ENCODE peak calls at places on chromosome 3, in eight cellular contexts. H, K, G, N, O, Y, J and U are unnamed samples.

GRCh38 chr3:194102436-194102835 is 33.5 kb upstream of the HES1 start:
- DNase-seq in K (no peak), O (no peak), J (no peak), Y (peak), H (no peak), N (no peak), G (no peak), U (no peak)

GRCh38 chr3:123290962-123291361 is 89.2 kb downstream of the SEC22A start:
- DNase-seq in N (no peak), K (no peak), G (no peak), H (no peak), J (no peak), Y (no peak), O (no peak), U (no peak)

GRCh38 chr3:136277115-136277514 is 27.0 kb downstream of the PCCB start:
- DNase-seq in K (no peak), O (no peak), G (no peak), H (no peak), Y (no peak), J (no peak), N (no peak), U (no peak)

GRCh38 chr3:38374221-38374620 is 27.6 kb downstream of the XYLB start:
- DNase-seq in G (no peak), J (no peak), H (no peak), N (no peak), K (no peak), O (no peak), Y (no peak), U (peak)

GRCh38 chr3:71444028-71444860 is 139.3 kb downstream of the FOXP1 start:
- DNase-seq in H (peak), G (peak), O (peak), N (no peak), K (no peak), Y (peak), J (peak), U (no peak)

GRCh38 chr3:165939141-165939540 is 101.9 kb upstream of the BCHE start:
- DNase-seq in N (no peak), Y (no peak), G (no peak), H (no peak), O (no peak), K (no peak), J (no peak), U (no peak)

GRCh38 chr3:184178522-184179138 is 4.0 kb downstream of the AP2M1 start:
- DNase-seq in K (no peak), J (no peak), Y (no peak), O (no peak), N (no peak), H (no peak), G (no peak), U (no peak)

GRCh38 chr3:27380433-27381357 is 11.5 kb upstream of the NEK10 start:
- DNase-seq in H (no peak), J (no peak), Y (no peak), K (no peak), N (no peak), O (no peak), G (no peak), U (no peak)

GRCh38 chr3:27134165-27134796 is 234.9 kb downstream of the NEK10 start:
- DNase-seq in N (peak), H (peak), J (no peak), O (peak), K (peak), Y (peak), G (peak), U (peak)

GRCh38 chr3:129429080-129429451 is 630 bp upstream of the EFCAB12 start:
- DNase-seq in J (no peak), G (no peak), K (no peak), O (no peak), N (no peak), Y (no peak), H (no peak), U (no peak)

GRCh38 chr3:125023833-125024560 is 31.8 kb downstream of the HEG1 start:
- DNase-seq in G (no peak), N (no peak), J (no peak), O (no peak), Y (no peak), K (no peak), H (no peak), U (no peak)

GRCh38 chr3:120258009-120258408 is 27.0 kb downstream of the GPR156 start:
- DNase-seq in H (no peak), J (no peak), Y (no peak), N (no peak), G (no peak), O (no peak), K (no peak), U (no peak)

GRCh38 chr3:107249132-107249531 is 128.1 kb upstream of the CCDC54 start:
- DNase-seq in O (no peak), J (no peak), G (no peak), Y (no peak), N (no peak), K (no peak), H (no peak), U (no peak)

GRCh38 chr3:148718982-148719862 is 21.5 kb downstream of the AGTR1 start:
- DNase-seq in O (no peak), J (no peak), G (no peak), H (no peak), K (no peak), N (no peak), Y (no peak), U (no peak)

GRCh38 chr3:5476403-5476802 is 288.9 kb downstream of the EDEM1 start:
- DNase-seq in G (no peak), Y (no peak), H (no peak), O (no peak), N (no peak), J (no peak), K (no peak), U (no peak)

GRCh38 chr3:187673012-187673411 is 2.8 kb upstream of the SST start:
- DNase-seq in K (no peak), G (peak), O (no peak), Y (no peak), N (no peak), H (no peak), J (no peak), U (no peak)

GRCh38 chr3:139935866-139936817 is 1.2 kb downstream of the CLSTN2 start:
- DNase-seq in O (no peak), Y (peak), N (peak), K (peak), H (peak), G (peak), J (peak), U (no peak)

GRCh38 chr3:57659810-57660439 is 33.0 kb downstream of the DENND6A start:
- DNase-seq in N (no peak), K (no peak), J (no peak), G (no peak), O (no peak), Y (no peak), H (no peak), U (no peak)

GRCh38 chr3:27859821-27860220 is 137.7 kb upstream of the EOMES start:
- DNase-seq in N (no peak), Y (no peak), J (no peak), G (no peak), H (no peak), K (no peak), O (no peak), U (no peak)

GRCh38 chr3:119184808-119185690 is 11.7 kb downstream of the UPK1B start:
- DNase-seq in O (no peak), Y (no peak), H (no peak), G (peak), K (no peak), J (no peak), N (no peak), U (no peak)

GRCh38 chr3:61714225-61714624 is 152.9 kb downstream of the PTPRG start:
- DNase-seq in O (no peak), K (no peak), N (no peak), Y (no peak), J (no peak), G (no peak), H (no peak), U (no peak)

GRCh38 chr3:177930771-177931170 is 605.5 kb upstream of the KCNMB2 start:
- DNase-seq in N (no peak), K (no peak), J (no peak), G (no peak), Y (no peak), O (no peak), H (no peak), U (no peak)

GRCh38 chr3:45611619-45612018 is 17.1 kb downstream of the LIMD1 start:
- DNase-seq in O (no peak), N (no peak), K (no peak), H (no peak), J (peak), Y (no peak), G (no peak), U (no peak)

GRCh38 chr3:103393395-103394186 is 958.8 kb downstream of the ZPLD1 start:
- DNase-seq in N (no peak), H (no peak), J (no peak), O (no peak), K (no peak), Y (no peak), G (peak), U (no peak)

GRCh38 chr3:139260041-139260486 is 83.8 kb upstream of the MRPS22 start:
- DNase-seq in O (no peak), J (no peak), K (no peak), G (no peak), H (no peak), N (no peak), Y (no peak), U (no peak)

GRCh38 chr3:89619263-89619662 is 511.8 kb downstream of the EPHA3 start:
- DNase-seq in N (no peak), H (no peak), G (no peak), K (no peak), O (no peak), J (no peak), Y (no peak), U (no peak)

GRCh38 chr3:42270561-42270960 is 4.6 kb upstream of the CCK start:
- DNase-seq in K (no peak), N (no peak), O (no peak), G (no peak), Y (no peak), H (no peak), J (no peak), U (no peak)

GRCh38 chr3:64612082-64612860 is 75.5 kb downstream of the ADAMTS9 start:
- DNase-seq in H (no peak), K (no peak), G (no peak), Y (no peak), J (no peak), N (no peak), O (no peak), U (no peak)

GRCh38 chr3:172536993-172537419 is 13.8 kb upstream of the TNFSF10 start:
- DNase-seq in O (no peak), K (no peak), G (no peak), H (no peak), J (no peak), Y (no peak), N (no peak), U (no peak)

GRCh38 chr3:4045756-4046155 is 246.5 kb downstream of the LRRN1 start:
- DNase-seq in N (no peak), G (no peak), K (no peak), O (no peak), H (no peak), Y (no peak), J (no peak), U (no peak)

GRCh38 chr3:129028866-129029265 is 27.8 kb downstream of the EFCC1 start:
- DNase-seq in N (no peak), K (no peak), O (no peak), G (no peak), J (no peak), Y (no peak), H (no peak), U (no peak)

GRCh38 chr3:185813205-185813604 is 11.6 kb downstream of the IGF2BP2 start:
- DNase-seq in N (no peak), H (no peak), O (no peak), K (no peak), Y (no peak), G (no peak), J (no peak), U (no peak)